ENCODE peak calls at places on chromosomes 7 and 10, in ten cellular contexts. H is thoracic aorta; S is body of pancreas; M is WERI-Rb-1; K is gastrocnemius medialis; X is CD8-positive, alpha-beta T cell; I is AG04450; U is hepatocyte; Y is cardiac muscle cell; G is SK-N-SH. V is an unnamed sample.

GRCh38 chr7:17674166-17674955 is 265.9 kb downstream of the SNX13 start:
- DNase-seq in S (no peak), G (no peak), M (no peak), U (no peak), H (no peak), Y (no peak), X (no peak), I (no peak), K (no peak), V (no peak)

GRCh38 chr10:24944512-24945255 is 7.7 kb downstream of the PRTFDC1 start:
- DNase-seq in S (peak; percentile 38), G (no peak), U (peak; percentile 78), M (peak; percentile 19), X (no peak), H (no peak), K (peak; percentile 16), I (no peak), Y (no peak), V (peak; percentile 24)

GRCh38 chr7:143396625-143397556 is 11.8 kb downstream of the EPHA1 start:
- DNase-seq in U (no peak), H (no peak), I (no peak), S (no peak), Y (no peak), M (no peak), G (no peak), X (no peak), K (no peak), V (no peak)

GRCh38 chr7:110573862-110574528 is 516.9 kb upstream of the LRRN3 start:
- DNase-seq in Y (no peak), H (no peak), G (no peak), U (peak; percentile 16), I (peak; percentile 85), K (no peak), S (no peak), X (no peak), M (no peak), V (no peak)

GRCh38 chr10:30943451-30943850 is 88.2 kb downstream of the ZNF438 start:
- DNase-seq in K (no peak), S (no peak), X (no peak), U (no peak), H (no peak), G (no peak), Y (no peak), I (no peak), M (no peak), V (no peak)

GRCh38 chr10:92755725-92756124 is 66.0 kb downstream of the HHEX start:
- DNase-seq in U (no peak), H (no peak), I (no peak), X (no peak), G (no peak), M (no peak), K (no peak), Y (no peak), S (no peak), V (no peak)

GRCh38 chr10:111126981-111127848 is 50.4 kb downstream of the ADRA2A start:
- DNase-seq in I (no peak), G (peak; percentile 46), S (no peak), U (no peak), M (no peak), K (no peak), H (no peak), X (no peak), Y (no peak), V (no peak)

GRCh38 chr10:31209523-31209922 is 109.5 kb upstream of the ZEB1 start:
- DNase-seq in I (no peak), S (no peak), K (no peak), U (no peak), X (no peak), H (no peak), G (no peak), M (no peak), Y (no peak), V (no peak)

GRCh38 chr10:86218160-86218559 is 148.4 kb downstream of the GRID1 start:
- DNase-seq in G (no peak), U (no peak), K (no peak), X (no peak), Y (no peak), S (no peak), M (no peak), H (no peak), I (no peak), V (no peak)

GRCh38 chr7:27238979-27239779 is 3.4 kb upstream of the EVX1 start:
- DNase-seq in K (no peak), M (no peak), S (no peak), X (no peak), I (no peak), Y (peak; percentile 34), H (no peak), U (peak; percentile 39), G (peak; percentile 79), V (no peak)

GRCh38 chr7:30475580-30475979 is 3.0 kb downstream of the NOD1 start:
- DNase-seq in H (no peak), U (no peak), Y (peak; percentile 54), K (no peak), X (no peak), G (no peak), S (no peak), M (no peak), I (no peak), V (no peak)

GRCh38 chr7:134454277-134454676 is 4.6 kb downstream of the AKR1B1 start:
- DNase-seq in S (peak; percentile 9), G (no peak), X (no peak), M (no peak), K (no peak), I (no peak), H (no peak), U (no peak), Y (no peak), V (no peak)

GRCh38 chr10:48455055-48455391 is 148.5 kb downstream of the MAPK8 start:
- DNase-seq in U (no peak), K (no peak), M (no peak), S (no peak), I (no peak), Y (no peak), H (no peak), X (no peak), G (no peak), V (no peak)

GRCh38 chr10:95907454-95908253 is at the start of gene CC2D2B:
- DNase-seq in H (peak; percentile 55), Y (peak; percentile 93), X (peak; percentile 58), K (peak; percentile 56), I (peak; percentile 46), S (peak; percentile 83), U (peak; percentile 92), M (peak; percentile 91), G (peak; percentile 94), V (peak; percentile 90)

GRCh38 chr10:33015798-33016547 is 57.9 kb upstream of the ITGB1 start:
- DNase-seq in M (no peak), S (no peak), Y (no peak), K (no peak), U (no peak), H (no peak), X (no peak), I (no peak), G (no peak), V (no peak)
- TF ChIP-seq CTCF in M (no peak), S (no peak), Y (no peak), K (no peak), U (no peak), H (no peak), X (no peak), I (no peak), G (no peak), V (no peak)

GRCh38 chr7:73329861-73330581 is 2.1 kb downstream of the FKBP6 start:
- DNase-seq in M (no peak), H (no peak), Y (no peak), G (peak; percentile 35), S (peak; percentile 20), X (no peak), I (peak; percentile 8), U (peak; percentile 35), K (no peak), V (no peak)
- H3K4me3 ChIP-seq in M (no peak overlapping the region), H (no peak overlapping the region), Y (no peak overlapping the region), G (no peak overlapping the region), S (no peak overlapping the region), X (no peak overlapping the region), I (no peak overlapping the region), U (no peak overlapping the region), K (no peak overlapping the region), V (no peak overlapping the region)

GRCh38 chr7:72335561-72336381 is 76.4 kb downstream of the CALN1 start:
- DNase-seq in M (no peak), Y (peak; percentile 22), H (no peak), K (no peak), U (no peak), G (peak; percentile 21), I (no peak), S (no peak), X (no peak), V (no peak)

GRCh38 chr7:72336887-72337821 is 75.0 kb downstream of the CALN1 start:
- DNase-seq in H (no peak), M (no peak), Y (peak; percentile 13), X (no peak), U (no peak), K (no peak), S (no peak), I (no peak), G (peak; percentile 36), V (no peak)

GRCh38 chr7:72334066-72334465 is 78.1 kb downstream of the CALN1 start:
- DNase-seq in I (no peak), G (peak; percentile 40), S (no peak), M (no peak), U (no peak), X (no peak), H (no peak), Y (no peak), K (no peak), V (no peak)

GRCh38 chr7:72336382-72336886 is 75.7 kb downstream of the CALN1 start:
- DNase-seq in U (peak; percentile 11), I (no peak), S (no peak), Y (peak; percentile 19), G (peak; percentile 30), M (no peak), H (no peak), X (no peak), K (no peak), V (no peak)

GRCh38 chr7:72334733-72335132 is 77.4 kb downstream of the CALN1 start:
- DNase-seq in G (no peak), Y (no peak), K (no peak), X (no peak), M (no peak), U (no peak), H (no peak), I (no peak), S (no peak), V (no peak)
- H3K27me3 ChIP-seq in G (peaks cover 36% of the 10 kb centered on the region), Y (peaks cover 46% of the 10 kb centered on the region), K (peaks cover 22% of the 10 kb centered on the region), X (no peaks in the 10 kb centered on the region), M (peaks cover 50% of the 10 kb centered on the region), U (peaks cover 72% of the 10 kb centered on the region), H (no peaks in the 10 kb centered on the region), I (no peaks in the 10 kb centered on the region), S (no peaks in the 10 kb centered on the region), V (no peaks in the 10 kb centered on the region)

DNA sequence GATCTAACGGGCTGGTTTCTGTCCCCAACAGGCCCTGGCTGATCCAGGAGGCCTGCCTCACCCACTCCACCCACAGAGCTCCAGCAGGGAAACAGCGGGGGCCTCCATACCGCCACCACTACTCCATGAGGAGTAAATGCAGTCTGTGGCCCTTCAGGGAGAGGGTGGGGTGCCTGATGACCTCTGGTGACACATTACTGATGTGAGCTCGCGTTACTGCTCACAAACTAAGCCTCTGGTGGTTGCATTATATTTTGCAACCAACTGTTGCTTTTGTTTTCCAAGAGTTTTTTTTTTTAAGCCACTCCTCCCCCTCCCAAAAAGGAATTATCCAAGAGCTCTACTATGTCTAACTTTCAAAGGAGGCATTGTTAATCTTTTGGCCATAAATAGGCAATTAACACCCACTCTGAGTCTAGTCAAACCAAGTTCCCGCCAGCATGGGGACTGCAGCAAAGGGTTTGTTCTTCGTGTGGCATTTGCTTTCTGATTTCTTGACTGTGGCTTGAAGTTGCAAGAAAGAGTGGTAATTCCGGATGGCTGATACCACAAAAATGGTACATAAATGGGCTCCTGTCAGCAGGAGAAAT is 72.6 kb downstream of the FAM53B start:
- DNase-seq in S (peak; percentile 41), M (peak; percentile 57), G (peak; percentile 74), U (peak; percentile 39), I (no peak), H (no peak), K (no peak), X (no peak), Y (no peak), V (peak; percentile 86)
- TF ChIP-seq CTCF in S (no peak), M (peak; percentile 50), G (peak; percentile 11), U (no peak), I (no peak), H (no peak), K (peak; percentile 51), X (no peak), Y (peak; percentile 22), V (peak; percentile 29)